ENCODE peak calls at places on chromosomes 2 and 18, in eight cellular contexts. D, Y, N, G, B, L, A and O are unnamed samples.

GRCh38 chr2:102166189-102166845 is 20.5 kb upstream of the IL1RL2 start:
- DNase-seq in D (peak), Y (peak), N (no peak), G (no peak), B (no peak), L (peak), A (peak), O (no peak)

GRCh38 chr2:119292226-119292625 is 68.6 kb downstream of the STEAP3 start:
- DNase-seq in D (no peak), Y (peak), N (no peak), G (no peak), B (no peak), L (peak), A (no peak), O (no peak)

GRCh38 chr2:152481881-152482280 is 146.9 kb downstream of the FMNL2 start:
- DNase-seq in D (no peak), Y (no peak), N (no peak), G (no peak), B (no peak), L (no peak), A (no peak), O (no peak)

GRCh38 chr2:57728691-57729090 is 317.9 kb upstream of the VRK2 start:
- DNase-seq in D (peak), Y (no peak), N (no peak), G (no peak), B (no peak), L (no peak), A (no peak), O (no peak)

GRCh38 chr2:26687785-26688184 is 4.7 kb upstream of the KCNK3 start:
- DNase-seq in D (no peak), Y (no peak), N (no peak), G (no peak), B (no peak), L (no peak), A (no peak), O (no peak)

GRCh38 chr2:23767871-23768611 is 158.9 kb downstream of the ATAD2B start:
- DNase-seq in D (peak), Y (peak), N (no peak), G (no peak), B (no peak), L (no peak), A (no peak), O (no peak)

GRCh38 chr2:62197609-62198236 is 1.8 kb downstream of the B3GNT2 start:
- DNase-seq in D (peak), Y (peak), N (peak), G (no peak), B (peak), L (peak), A (no peak), O (peak)

GRCh38 chr2:9770308-9771100 is 72.8 kb upstream of the TAF1B start:
- DNase-seq in D (peak), Y (peak), N (peak), G (peak), B (peak), L (peak), A (peak), O (peak)

GRCh38 chr18:45726603-45727002 is 2.6 kb downstream of the SLC14A1 start:
- DNase-seq in D (peak), Y (no peak), N (no peak), G (no peak), B (no peak), L (no peak), A (no peak), O (no peak)

GRCh38 chr18:75204978-75205759 is 3.8 kb downstream of the PTGR3 start:
- DNase-seq in D (no peak), Y (no peak), N (no peak), G (no peak), B (no peak), L (no peak), A (no peak), O (peak)
- H3K4me3 ChIP-seq in D (peak), Y (peak), N (peak), G (peak), B (no peak), L (peak), A (peak), O (peak)

DNA sequence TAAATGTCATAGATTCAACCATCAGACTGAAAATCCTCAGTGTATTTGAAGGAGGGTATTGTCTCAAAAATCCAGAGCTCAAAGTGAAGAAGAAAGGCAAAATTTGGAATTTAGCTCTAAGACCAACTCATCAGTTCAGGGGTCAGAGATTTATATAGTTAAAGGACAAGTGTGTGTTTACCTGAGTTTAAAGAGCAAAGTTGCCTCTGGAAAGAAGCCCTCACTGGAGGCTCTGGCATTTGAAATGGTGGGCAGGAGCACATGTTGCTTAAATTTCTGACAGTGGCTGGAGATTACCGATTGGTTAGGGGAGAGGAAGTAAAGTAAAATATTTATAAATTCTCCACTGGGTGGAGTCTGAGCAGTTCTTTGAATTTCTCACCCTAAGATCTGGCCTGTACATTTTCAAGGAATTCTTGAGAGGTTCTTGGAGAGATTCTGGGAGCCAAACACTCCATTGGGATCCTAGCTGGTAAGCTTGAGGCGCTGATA is at the start of gene KYNU:
- DNase-seq in D (peak), Y (peak), N (no peak), G (no peak), B (peak), L (no peak), A (no peak), O (no peak)
- TF ChIP-seq CTCF in D (peak), Y (peak), N (no peak), G (no peak), B (no peak), L (no peak), A (no peak), O (no peak)

GRCh38 chr2:112175958-112176573 is 37.9 kb downstream of the FBLN7 start:
- DNase-seq in D (no peak), Y (no peak), N (no peak), G (no peak), B (no peak), L (no peak), A (no peak), O (no peak)

GRCh38 chr2:112175333-112175732 is 37.1 kb downstream of the FBLN7 start:
- DNase-seq in D (no peak), Y (no peak), N (no peak), G (no peak), B (no peak), L (no peak), A (no peak), O (no peak)

GRCh38 chr2:112170495-112170894 is 32.3 kb downstream of the FBLN7 start:
- DNase-seq in D (no peak), Y (no peak), N (no peak), G (no peak), B (no peak), L (no peak), A (no peak), O (no peak)

GRCh38 chr2:112174383-112174782 is 36.2 kb downstream of the FBLN7 start:
- DNase-seq in D (no peak), Y (no peak), N (no peak), G (no peak), B (peak), L (no peak), A (no peak), O (no peak)

DNA sequence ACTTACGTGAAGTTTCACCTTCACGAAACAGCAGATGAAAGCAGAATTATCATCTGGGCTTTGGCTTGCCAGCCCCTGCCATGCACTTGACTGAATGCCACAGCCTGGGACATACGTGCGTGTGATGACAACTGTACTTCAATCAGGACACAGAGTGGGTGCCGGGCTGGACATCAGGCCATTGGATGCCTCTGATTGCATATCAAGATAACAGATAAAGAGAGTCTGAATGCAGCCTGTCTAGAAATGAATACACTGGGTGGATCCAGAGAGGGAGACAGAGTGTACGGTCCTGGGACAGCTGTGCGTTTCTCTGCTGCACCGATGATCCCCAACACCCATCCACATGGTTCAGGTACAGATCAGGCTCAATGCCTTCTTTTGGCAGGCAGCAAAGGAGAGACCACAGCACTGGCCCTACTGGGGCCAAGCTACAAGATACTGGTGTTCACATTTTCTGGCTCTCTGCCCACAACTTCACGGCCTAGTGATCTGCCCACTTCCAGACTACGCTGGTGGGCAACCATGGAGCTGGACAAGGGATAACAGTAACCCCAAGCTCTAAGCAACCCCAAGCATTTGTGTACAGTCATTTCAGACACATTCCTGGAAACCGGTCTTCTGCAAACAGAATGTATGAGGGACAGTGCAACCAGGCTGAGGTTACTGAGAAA is 35.6 kb downstream of the FBLN7 start:
- DNase-seq in D (no peak), Y (no peak), N (peak), G (no peak), B (peak), L (peak), A (no peak), O (no peak)
- H3K4me3 ChIP-seq in D (no peak), Y (no peak), N (no peak), G (no peak), B (no peak), L (no peak), A (no peak), O (no peak)

DNA sequence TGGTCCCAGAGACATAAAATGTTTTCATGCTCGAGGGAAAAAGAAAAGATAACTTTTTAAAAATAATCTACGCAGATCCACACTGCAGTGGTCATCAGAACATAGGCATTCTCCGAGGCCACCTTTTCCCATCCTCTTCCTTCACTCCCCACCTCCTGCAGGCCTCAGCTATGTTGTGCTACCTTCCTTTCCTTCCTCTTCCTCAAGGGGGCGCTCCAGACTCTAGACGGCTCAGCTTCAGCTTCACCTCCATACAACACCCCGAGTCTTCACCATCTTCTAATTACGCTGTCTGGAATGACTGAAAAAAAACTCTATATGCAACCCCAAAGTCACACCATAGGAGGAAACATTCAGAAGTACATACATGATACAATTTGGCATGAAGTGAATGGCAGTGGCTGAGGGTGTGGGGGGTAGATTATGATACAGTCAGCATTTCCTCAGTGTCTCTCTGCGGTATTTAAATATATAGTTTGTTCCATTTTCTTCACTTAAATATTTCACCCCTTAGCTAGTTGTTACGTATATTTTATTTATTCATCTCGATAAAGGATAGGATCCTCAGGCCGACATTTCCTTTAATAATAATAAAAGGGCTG is 583.6 kb downstream of the IRS1 start:
- DNase-seq in D (peak), Y (peak), N (peak), G (peak), B (peak), L (peak), A (no peak), O (peak)
- TF ChIP-seq CTCF in D (peak), Y (peak), N (peak), G (peak), B (peak), L (peak), A (peak), O (peak)

DNA sequence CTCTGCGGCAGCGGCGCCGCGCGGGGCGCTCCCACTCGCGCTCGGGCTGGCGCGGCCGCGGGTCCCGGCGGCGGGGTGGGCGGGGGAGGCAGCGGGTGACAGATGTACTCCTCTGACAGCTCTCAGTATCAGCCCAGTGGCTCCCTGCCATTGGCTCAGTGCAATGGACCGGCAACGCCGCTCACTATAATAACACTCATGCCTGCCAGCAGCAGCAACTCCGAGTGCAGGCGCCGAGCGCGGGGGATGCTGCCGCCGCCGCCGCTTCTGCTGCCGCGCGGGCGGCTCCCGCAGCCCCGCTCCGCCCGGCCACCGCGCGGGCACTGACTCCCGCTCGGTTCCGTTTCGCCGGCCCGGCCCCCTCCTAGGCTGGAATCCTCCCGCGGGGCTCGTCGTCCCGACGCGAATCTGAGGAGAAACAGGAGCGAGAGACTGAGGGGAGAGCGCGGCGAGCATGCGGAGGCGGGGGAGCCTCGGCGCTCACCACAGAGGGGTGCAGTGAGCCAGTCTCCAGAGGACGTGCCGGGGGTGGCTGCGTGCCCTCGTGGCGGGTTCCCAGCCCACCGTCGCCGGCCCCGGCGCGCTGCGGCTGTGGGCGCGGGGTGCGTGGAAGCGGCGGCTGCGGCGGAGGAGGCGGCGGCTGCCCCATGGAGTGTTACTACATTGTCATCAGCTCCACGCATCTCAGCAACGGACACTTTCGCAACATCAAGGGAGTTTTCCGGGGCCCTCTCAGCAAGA is at the start of gene ZNF804A:
- DNase-seq in D (peak), Y (no peak), N (peak), G (no peak), B (peak), L (peak), A (peak), O (peak)
- H3K4me3 ChIP-seq in D (peak), Y (peak), N (peak), G (peak), B (peak), L (peak), A (peak), O (peak)

GRCh38 chr2:159168707-159169106 is 117.8 kb downstream of the WDSUB1 start:
- DNase-seq in D (peak), Y (no peak), N (no peak), G (no peak), B (no peak), L (no peak), A (no peak), O (no peak)
- TF ChIP-seq CTCF in D (peak), Y (peak), N (peak), G (no peak), B (no peak), L (peak), A (no peak), O (peak)

GRCh38 chr18:76346490-76347130 is 148.4 kb downstream of the ZNF516 start:
- DNase-seq in D (no peak), Y (no peak), N (no peak), G (no peak), B (no peak), L (no peak), A (no peak), O (no peak)

GRCh38 chr18:76350134-76351025 is 144.7 kb downstream of the ZNF516 start:
- DNase-seq in D (no peak), Y (no peak), N (no peak), G (no peak), B (no peak), L (no peak), A (no peak), O (no peak)

GRCh38 chr18:76347341-76347740 is 147.7 kb downstream of the ZNF516 start:
- DNase-seq in D (no peak), Y (no peak), N (no peak), G (no peak), B (no peak), L (no peak), A (no peak), O (no peak)

GRCh38 chr18:76349067-76349715 is 145.9 kb downstream of the ZNF516 start:
- DNase-seq in D (peak), Y (peak), N (peak), G (peak), B (peak), L (peak), A (peak), O (peak)

GRCh38 chr18:76348267-76349066 is 146.6 kb downstream of the ZNF516 start:
- DNase-seq in D (no peak), Y (peak), N (no peak), G (no peak), B (no peak), L (peak), A (no peak), O (peak)
- H3K4me3 ChIP-seq in D (no peak), Y (no peak), N (no peak), G (no peak), B (no peak), L (no peak), A (no peak), O (no peak)